ENCODE peak calls at places on chromosomes 1 and 21, in eight cellular contexts. One of them, this sample, is unnamed.
A peak's percentile ranks its signal among the peaks of the same experiment; 100 is the strongest.

GRCh38 chr1:7177021-7177420 is 391.8 kb downstream of the CAMTA1 start:
- DNase-seq in upper lobe of right lung: no peak
- DNase-seq in H1: no peak
- DNase-seq in choroid plexus epithelial cell: no peak
- DNase-seq in right cardiac atrium: no peak
- DNase-seq in heart left ventricle: no peak
- DNase-seq in fibroblast of lung: no peak
- DNase-seq in PC-3: no peak
- DNase-seq in this sample: no peak

GRCh38 chr1:30748699-30749401 is 8.7 kb downstream of the LAPTM5 start:
- DNase-seq in right cardiac atrium: no peak
- DNase-seq in choroid plexus epithelial cell: no peak
- DNase-seq in heart left ventricle: no peak
- DNase-seq in upper lobe of right lung: no peak
- DNase-seq in H1: no peak
- DNase-seq in fibroblast of lung: no peak
- DNase-seq in PC-3: no peak
- DNase-seq in this sample: no peak

GRCh38 chr1:229884765-229885164 is 182.3 kb upstream of the GALNT2 start:
- DNase-seq in H1: no peak
- DNase-seq in heart left ventricle: no peak
- DNase-seq in fibroblast of lung: no peak
- DNase-seq in PC-3: no peak
- DNase-seq in upper lobe of right lung: no peak
- DNase-seq in right cardiac atrium: no peak
- DNase-seq in choroid plexus epithelial cell: no peak
- DNase-seq in this sample: no peak

GRCh38 chr1:3857791-3858129 is 484 bp downstream of the DFFB start:
- DNase-seq in upper lobe of right lung: no peak
- DNase-seq in H1: no peak
- DNase-seq in fibroblast of lung: no peak
- DNase-seq in choroid plexus epithelial cell: no peak
- DNase-seq in heart left ventricle: no peak
- DNase-seq in right cardiac atrium: no peak
- DNase-seq in PC-3: no peak
- DNase-seq in this sample: no peak

GRCh38 chr1:164794310-164794709 is 235.3 kb downstream of the PBX1 start:
- DNase-seq in choroid plexus epithelial cell: peak; percentile 97
- DNase-seq in PC-3: peak; percentile 90
- DNase-seq in fibroblast of lung: peak; percentile 98
- DNase-seq in right cardiac atrium: no peak
- DNase-seq in H1: no peak
- DNase-seq in heart left ventricle: no peak
- DNase-seq in upper lobe of right lung: no peak
- DNase-seq in this sample: peak; percentile 93

GRCh38 chr1:204031098-204031710 is 41.7 kb upstream of the SOX13 start:
- DNase-seq in H1: no peak
- DNase-seq in PC-3: no peak
- DNase-seq in fibroblast of lung: no peak
- DNase-seq in right cardiac atrium: no peak
- DNase-seq in upper lobe of right lung: peak; percentile 49
- DNase-seq in choroid plexus epithelial cell: peak; percentile 11
- DNase-seq in heart left ventricle: no peak
- DNase-seq in this sample: no peak

GRCh38 chr1:220137006-220137794 is 43.3 kb downstream of the IARS2 start:
- DNase-seq in upper lobe of right lung: no peak
- DNase-seq in choroid plexus epithelial cell: no peak
- DNase-seq in H1: no peak
- DNase-seq in right cardiac atrium: no peak
- DNase-seq in fibroblast of lung: no peak
- DNase-seq in heart left ventricle: peak; percentile 30
- DNase-seq in PC-3: no peak
- DNase-seq in this sample: peak; percentile 46

GRCh38 chr1:5822726-5823125 is 169.5 kb downstream of the NPHP4 start:
- DNase-seq in upper lobe of right lung: peak; percentile 43
- DNase-seq in PC-3: no peak
- DNase-seq in choroid plexus epithelial cell: no peak
- DNase-seq in right cardiac atrium: no peak
- DNase-seq in heart left ventricle: no peak
- DNase-seq in H1: no peak
- DNase-seq in fibroblast of lung: no peak
- DNase-seq in this sample: no peak

GRCh38 chr1:24289937-24290595 is 29.1 kb upstream of the GRHL3 start:
- DNase-seq in right cardiac atrium: peak; percentile 86
- DNase-seq in upper lobe of right lung: peak; percentile 92
- DNase-seq in PC-3: peak; percentile 95
- DNase-seq in H1: no peak
- DNase-seq in choroid plexus epithelial cell: peak; percentile 73
- DNase-seq in heart left ventricle: peak; percentile 85
- DNase-seq in fibroblast of lung: peak; percentile 97
- DNase-seq in this sample: peak; percentile 99

GRCh38 chr1:67682659-67683197 is 2.3 kb upstream of the GADD45A start:
- DNase-seq in fibroblast of lung: peak; percentile 61
- DNase-seq in PC-3: peak; percentile 90
- DNase-seq in heart left ventricle: no peak
- DNase-seq in choroid plexus epithelial cell: peak; percentile 91
- DNase-seq in right cardiac atrium: no peak
- DNase-seq in upper lobe of right lung: no peak
- DNase-seq in H1: no peak
- DNase-seq in this sample: peak; percentile 96

GRCh38 chr1:178192686-178193085 is 98.8 kb downstream of the RASAL2 start:
- DNase-seq in heart left ventricle: peak; percentile 33
- DNase-seq in upper lobe of right lung: no peak
- DNase-seq in right cardiac atrium: peak; percentile 31
- DNase-seq in H1: no peak
- DNase-seq in PC-3: peak; percentile 34
- DNase-seq in choroid plexus epithelial cell: peak; percentile 84
- DNase-seq in fibroblast of lung: peak; percentile 68
- DNase-seq in this sample: peak; percentile 94

GRCh38 chr21:30072496-30072895 is 94.1 kb downstream of the CLDN17 start:
- DNase-seq in choroid plexus epithelial cell: peak; percentile 57
- DNase-seq in upper lobe of right lung: no peak
- DNase-seq in H1: peak; percentile 68
- DNase-seq in heart left ventricle: no peak
- DNase-seq in fibroblast of lung: no peak
- DNase-seq in right cardiac atrium: no peak
- DNase-seq in PC-3: peak; percentile 72
- DNase-seq in this sample: peak; percentile 48

GRCh38 chr1:64421377-64421776 is 48.6 kb upstream of the CACHD1 start:
- DNase-seq in right cardiac atrium: no peak
- DNase-seq in PC-3: no peak
- DNase-seq in choroid plexus epithelial cell: no peak
- DNase-seq in fibroblast of lung: no peak
- DNase-seq in upper lobe of right lung: no peak
- DNase-seq in H1: no peak
- DNase-seq in heart left ventricle: no peak
- DNase-seq in this sample: no peak

GRCh38 chr1:164735315-164736052 is 176.5 kb downstream of the PBX1 start:
- DNase-seq in H1: no peak
- DNase-seq in choroid plexus epithelial cell: peak; percentile 72
- DNase-seq in PC-3: peak; percentile 89
- DNase-seq in fibroblast of lung: peak; percentile 70
- DNase-seq in heart left ventricle: no peak
- DNase-seq in upper lobe of right lung: no peak
- DNase-seq in right cardiac atrium: no peak
- DNase-seq in this sample: peak; percentile 61

GRCh38 chr1:228009116-228009827 is 2.5 kb downstream of the WNT3A start:
- DNase-seq in fibroblast of lung: no peak
- DNase-seq in H1: no peak
- DNase-seq in heart left ventricle: no peak
- DNase-seq in PC-3: no peak
- DNase-seq in choroid plexus epithelial cell: no peak
- DNase-seq in upper lobe of right lung: peak; percentile 55
- DNase-seq in right cardiac atrium: no peak
- DNase-seq in this sample: no peak

GRCh38 chr1:85142753-85143152 is 58.1 kb downstream of the SYDE2 start:
- DNase-seq in PC-3: no peak
- DNase-seq in upper lobe of right lung: no peak
- DNase-seq in fibroblast of lung: no peak
- DNase-seq in H1: no peak
- DNase-seq in heart left ventricle: peak; percentile 65
- DNase-seq in choroid plexus epithelial cell: no peak
- DNase-seq in right cardiac atrium: peak; percentile 18
- DNase-seq in this sample: no peak

GRCh38 chr1:184036517-184036949 is 995 bp downstream of the COLGALT2 start:
- DNase-seq in upper lobe of right lung: peak; percentile 68
- DNase-seq in PC-3: no peak
- DNase-seq in fibroblast of lung: peak; percentile 28
- DNase-seq in choroid plexus epithelial cell: no peak
- DNase-seq in H1: no peak
- DNase-seq in right cardiac atrium: peak; percentile 53
- DNase-seq in heart left ventricle: peak; percentile 45
- DNase-seq in this sample: peak; percentile 24

GRCh38 chr1:116167625-116168276 is 56.6 kb downstream of the MAB21L3 start:
- DNase-seq in fibroblast of lung: peak; percentile 10
- DNase-seq in choroid plexus epithelial cell: peak; percentile 18
- DNase-seq in heart left ventricle: no peak
- DNase-seq in right cardiac atrium: peak; percentile 38
- DNase-seq in H1: no peak
- DNase-seq in PC-3: no peak
- DNase-seq in upper lobe of right lung: no peak
- DNase-seq in this sample: peak; percentile 28

GRCh38 chr1:88330201-88330600 is 353.9 kb upstream of the PKN2 start:
- DNase-seq in H1: no peak
- DNase-seq in heart left ventricle: no peak
- DNase-seq in fibroblast of lung: no peak
- DNase-seq in right cardiac atrium: no peak
- DNase-seq in upper lobe of right lung: no peak
- DNase-seq in choroid plexus epithelial cell: no peak
- DNase-seq in PC-3: no peak
- DNase-seq in this sample: no peak

GRCh38 chr1:66298427-66298826 is 235.5 kb upstream of the SGIP1 start:
- DNase-seq in upper lobe of right lung: peak; percentile 75
- DNase-seq in fibroblast of lung: no peak
- DNase-seq in choroid plexus epithelial cell: no peak
- DNase-seq in PC-3: peak; percentile 32
- DNase-seq in H1: no peak
- DNase-seq in right cardiac atrium: no peak
- DNase-seq in heart left ventricle: no peak
- DNase-seq in this sample: no peak

GRCh38 chr1:66294692-66295384 is 239.1 kb upstream of the SGIP1 start:
- DNase-seq in H1: no peak
- DNase-seq in right cardiac atrium: no peak
- DNase-seq in PC-3: peak; percentile 85
- DNase-seq in upper lobe of right lung: no peak
- DNase-seq in fibroblast of lung: peak; percentile 65
- DNase-seq in choroid plexus epithelial cell: peak; percentile 78
- DNase-seq in heart left ventricle: no peak
- DNase-seq in this sample: peak; percentile 64

GRCh38 chr1:66296901-66297300 is 237.1 kb upstream of the SGIP1 start:
- DNase-seq in H1: no peak
- DNase-seq in right cardiac atrium: no peak
- DNase-seq in PC-3: no peak
- DNase-seq in choroid plexus epithelial cell: no peak
- DNase-seq in upper lobe of right lung: no peak
- DNase-seq in heart left ventricle: no peak
- DNase-seq in fibroblast of lung: no peak
- DNase-seq in this sample: peak; percentile 52

GRCh38 chr1:66296370-66296769 is 237.6 kb upstream of the SGIP1 start:
- DNase-seq in fibroblast of lung: no peak
- DNase-seq in PC-3: no peak
- DNase-seq in choroid plexus epithelial cell: no peak
- DNase-seq in H1: no peak
- DNase-seq in heart left ventricle: no peak
- DNase-seq in right cardiac atrium: no peak
- DNase-seq in upper lobe of right lung: no peak
- DNase-seq in this sample: no peak

GRCh38 chr1:66295821-66296220 is 238.1 kb upstream of the SGIP1 start:
- DNase-seq in upper lobe of right lung: no peak
- DNase-seq in choroid plexus epithelial cell: no peak
- DNase-seq in heart left ventricle: no peak
- DNase-seq in PC-3: no peak
- DNase-seq in H1: no peak
- DNase-seq in fibroblast of lung: no peak
- DNase-seq in right cardiac atrium: no peak
- DNase-seq in this sample: no peak
- H3K4me3 ChIP-seq in upper lobe of right lung: no peak overlapping the region
- H3K4me3 ChIP-seq in choroid plexus epithelial cell: no peak overlapping the region
- H3K4me3 ChIP-seq in heart left ventricle: no peak overlapping the region
- H3K4me3 ChIP-seq in PC-3: no peak overlapping the region
- H3K4me3 ChIP-seq in H1: no peak overlapping the region
- H3K4me3 ChIP-seq in fibroblast of lung: no peak overlapping the region
- H3K4me3 ChIP-seq in right cardiac atrium: no peak overlapping the region
- H3K4me3 ChIP-seq in this sample: no peak overlapping the region

GRCh38 chr1:246629030-246629429 is 62.8 kb downstream of the CNST start:
- DNase-seq in upper lobe of right lung: no peak
- DNase-seq in H1: no peak
- DNase-seq in fibroblast of lung: no peak
- DNase-seq in heart left ventricle: no peak
- DNase-seq in right cardiac atrium: no peak
- DNase-seq in PC-3: no peak
- DNase-seq in choroid plexus epithelial cell: no peak
- DNase-seq in this sample: no peak
- H3K4me3 ChIP-seq in upper lobe of right lung: no peak overlapping the region
- H3K4me3 ChIP-seq in H1: no peak overlapping the region
- H3K4me3 ChIP-seq in fibroblast of lung: no peak overlapping the region
- H3K4me3 ChIP-seq in heart left ventricle: no peak overlapping the region
- H3K4me3 ChIP-seq in right cardiac atrium: no peak overlapping the region
- H3K4me3 ChIP-seq in PC-3: no peak overlapping the region
- H3K4me3 ChIP-seq in choroid plexus epithelial cell: no peak overlapping the region
- H3K4me3 ChIP-seq in this sample: no peak overlapping the region

DNA sequence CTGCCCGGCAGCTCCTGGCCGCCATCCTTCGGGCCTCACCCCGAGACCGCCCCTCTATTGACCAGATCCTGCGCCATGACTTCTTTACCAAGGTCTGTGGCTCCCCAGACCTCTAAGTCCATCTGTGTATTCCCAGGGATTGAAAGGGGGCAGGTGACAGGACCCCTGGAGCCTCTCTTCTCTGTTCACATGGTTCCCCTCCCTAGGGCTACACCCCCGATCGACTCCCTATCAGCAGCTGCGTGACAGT is 2.8 kb downstream of the PLK3 start:
- DNase-seq in heart left ventricle: no peak
- DNase-seq in right cardiac atrium: no peak
- DNase-seq in fibroblast of lung: no peak
- DNase-seq in PC-3: no peak
- DNase-seq in choroid plexus epithelial cell: no peak
- DNase-seq in H1: no peak
- DNase-seq in upper lobe of right lung: no peak
- DNase-seq in this sample: no peak
- H3K4me3 ChIP-seq in heart left ventricle: peak overlapping the region; percentile 84
- H3K4me3 ChIP-seq in right cardiac atrium: no peak overlapping the region
- H3K4me3 ChIP-seq in fibroblast of lung: no peak overlapping the region
- H3K4me3 ChIP-seq in PC-3: no peak overlapping the region
- H3K4me3 ChIP-seq in choroid plexus epithelial cell: peak overlapping the region; percentile 90
- H3K4me3 ChIP-seq in H1: no peak overlapping the region
- H3K4me3 ChIP-seq in upper lobe of right lung: peak overlapping the region; percentile 84
- H3K4me3 ChIP-seq in this sample: no peak overlapping the region

GRCh38 chr1:81525085-81525484 is 275.6 kb upstream of the ADGRL2 start:
- DNase-seq in heart left ventricle: no peak
- DNase-seq in H1: no peak
- DNase-seq in choroid plexus epithelial cell: no peak
- DNase-seq in fibroblast of lung: no peak
- DNase-seq in right cardiac atrium: no peak
- DNase-seq in upper lobe of right lung: no peak
- DNase-seq in PC-3: no peak
- DNase-seq in this sample: no peak

GRCh38 chr1:81517987-81518386 is 282.7 kb upstream of the ADGRL2 start:
- DNase-seq in H1: no peak
- DNase-seq in right cardiac atrium: no peak
- DNase-seq in upper lobe of right lung: no peak
- DNase-seq in choroid plexus epithelial cell: no peak
- DNase-seq in heart left ventricle: no peak
- DNase-seq in fibroblast of lung: no peak
- DNase-seq in PC-3: no peak
- DNase-seq in this sample: no peak

GRCh38 chr1:81519987-81520386 is 280.7 kb upstream of the ADGRL2 start:
- DNase-seq in right cardiac atrium: no peak
- DNase-seq in PC-3: no peak
- DNase-seq in H1: no peak
- DNase-seq in fibroblast of lung: no peak
- DNase-seq in choroid plexus epithelial cell: no peak
- DNase-seq in heart left ventricle: no peak
- DNase-seq in upper lobe of right lung: no peak
- DNase-seq in this sample: no peak
- H3K4me3 ChIP-seq in right cardiac atrium: no peak overlapping the region
- H3K4me3 ChIP-seq in PC-3: no peak overlapping the region
- H3K4me3 ChIP-seq in H1: no peak overlapping the region
- H3K4me3 ChIP-seq in fibroblast of lung: no peak overlapping the region
- H3K4me3 ChIP-seq in choroid plexus epithelial cell: no peak overlapping the region
- H3K4me3 ChIP-seq in heart left ventricle: no peak overlapping the region
- H3K4me3 ChIP-seq in upper lobe of right lung: no peak overlapping the region
- H3K4me3 ChIP-seq in this sample: no peak overlapping the region